ENCODE peak calls at places on chromosome 1, in four cellular contexts. E is GM12878, Y is WTC11, X is HepG2. I is an unnamed sample.

GRCh38 chr1:5949074-5949760 is 43.0 kb downstream of the NPHP4 start:
- DNase-seq in E (no peak), Y (no peak), X (peak; percentile 88), I (peak; percentile 77)

GRCh38 chr1:147534386-147534785 is 6.9 kb upstream of the BCL9 start:
- DNase-seq in E (no peak), Y (no peak), X (peak; percentile 26), I (no peak)

GRCh38 chr1:30420519-30421050 is 302.8 kb downstream of the MATN1 start:
- DNase-seq in E (no peak), Y (no peak), X (no peak), I (no peak)

GRCh38 chr1:31587720-31588423 is 11.6 kb downstream of the TINAGL1 start:
- DNase-seq in E (no peak), Y (peak; percentile 85), X (peak; percentile 40), I (peak; percentile 29)

GRCh38 chr1:201709564-201710295 is 119.2 kb upstream of the IPO9 start:
- DNase-seq in E (no peak), Y (peak; percentile 87), X (peak; percentile 24), I (peak; percentile 82)

GRCh38 chr1:121516279-121516967 is 331.6 kb downstream of the SRGAP2C start:
- DNase-seq in E (no peak), Y (no peak), X (no peak), I (no peak)

GRCh38 chr1:41504126-41505035 is 19.9 kb upstream of the EDN2 start:
- DNase-seq in E (no peak), Y (no peak), X (no peak), I (no peak)

GRCh38 chr1:93474291-93474690 is 26.4 kb downstream of the FNBP1L start:
- DNase-seq in E (no peak), Y (no peak), X (no peak), I (no peak)

GRCh38 chr1:10888791-10889627 is 92.6 kb upstream of the CASZ1 start:
- DNase-seq in E (no peak), Y (no peak), X (no peak), I (no peak)

GRCh38 chr1:152411144-152411543 is 2.9 kb downstream of the CRNN start:
- DNase-seq in E (no peak), Y (no peak), X (no peak), I (no peak)
- TF ChIP-seq CREM in E (no peak), Y (no peak), X (no peak), I (no peak)

GRCh38 chr1:22613226-22613918 is 23.1 kb upstream of the C1QA start:
- DNase-seq in E (no peak), Y (no peak), X (no peak), I (no peak)

GRCh38 chr1:22612657-22613056 is 23.8 kb upstream of the C1QA start:
- DNase-seq in E (no peak), Y (no peak), X (no peak), I (no peak)

GRCh38 chr1:22611530-22611947 is 24.9 kb upstream of the C1QA start:
- DNase-seq in E (no peak), Y (peak; percentile 89), X (peak; percentile 24), I (peak; percentile 70)

GRCh38 chr1:22616571-22616970 is 19.9 kb upstream of the C1QA start:
- DNase-seq in E (no peak), Y (no peak), X (no peak), I (no peak)

GRCh38 chr1:22613951-22614350 is 22.5 kb upstream of the C1QA start:
- DNase-seq in E (no peak), Y (no peak), X (no peak), I (no peak)
- TF ChIP-seq CREM in E (no peak), Y (no peak), X (no peak), I (no peak)

DNA sequence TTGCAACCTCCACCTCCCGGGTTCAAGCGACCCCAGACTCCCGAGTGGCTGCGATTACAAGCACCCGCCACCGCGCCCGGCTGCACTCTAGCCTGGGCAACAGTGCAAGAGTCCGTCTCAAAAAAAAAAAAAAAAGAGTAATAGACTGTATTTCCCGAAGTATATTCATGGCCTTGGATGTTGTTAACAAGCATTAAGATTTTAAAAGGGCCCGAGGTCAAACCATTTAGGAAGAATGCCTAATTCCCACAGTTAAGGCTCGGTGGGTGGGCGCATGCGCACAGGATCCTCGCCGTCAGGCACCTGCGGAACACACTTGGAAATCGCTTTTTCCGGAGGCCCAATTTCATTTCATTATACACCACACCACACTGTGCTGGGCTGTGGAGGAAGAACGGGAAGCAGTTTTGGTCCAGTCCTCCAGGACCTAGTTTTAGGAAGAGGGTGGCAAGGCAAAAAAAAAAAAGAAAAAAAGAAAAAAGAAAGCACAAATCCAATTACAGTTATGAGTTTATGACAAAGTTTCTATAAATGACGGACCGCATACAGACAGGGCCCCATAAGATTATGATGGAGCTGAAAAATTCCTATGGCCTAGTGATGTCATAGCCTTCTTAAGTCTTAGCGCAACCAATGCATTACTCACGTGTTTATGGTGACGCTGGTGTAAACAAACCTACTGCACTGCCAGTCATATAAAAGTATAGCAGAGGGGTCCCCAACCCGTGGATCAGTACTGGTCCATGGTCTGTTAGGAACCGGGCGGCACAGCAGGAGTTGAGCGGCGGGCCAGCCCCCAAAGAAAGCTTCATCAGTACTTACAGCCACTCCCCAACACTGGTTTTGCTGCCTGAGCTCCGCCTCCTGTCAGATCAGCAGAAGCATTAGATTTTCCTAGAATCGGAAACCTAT is 38.2 kb downstream of the H3-3A start:
- DNase-seq in E (no peak), Y (peak; percentile 61), X (no peak), I (no peak)
- TF ChIP-seq CREM in E (no peak), Y (no peak), X (no peak), I (peak; percentile 71)

DNA sequence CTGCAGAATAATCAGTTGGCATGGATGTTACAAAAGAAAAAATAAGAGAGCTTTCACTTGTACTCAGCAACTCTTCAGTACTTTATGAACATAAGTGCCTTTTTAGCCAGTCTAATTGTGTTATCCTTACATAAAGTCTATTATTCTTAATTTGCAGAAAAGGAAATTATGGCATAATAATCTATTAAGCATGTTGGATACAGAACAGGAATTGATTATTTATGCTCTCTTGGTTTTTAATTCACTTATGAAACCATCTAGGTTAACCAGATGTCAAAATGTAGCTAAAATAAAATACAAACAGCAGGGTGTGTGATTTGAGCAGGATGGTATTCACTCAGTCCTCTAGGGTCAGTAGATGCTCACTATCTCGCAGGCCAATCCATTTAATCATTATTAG is 79.7 kb downstream of the PLPPR5 start:
- DNase-seq in E (no peak), Y (no peak), X (no peak), I (no peak)
- TF ChIP-seq CREM in E (no peak), Y (no peak), X (no peak), I (no peak)